ENCODE peak calls at places on chromosomes 11 and 22, in six cellular contexts. S is iPS DF 6.9, G is tibial nerve, N is heart left ventricle, D is AG08395, P is amygdala. Y is an unnamed sample.
A peak's percentile ranks its signal among the peaks of the same experiment; 100 is the strongest.

GRCh38 chr11:61149624-61150615 is 11.3 kb downstream of the VPS37C start:
- DNase-seq in S (no peak), G (no peak), N (no peak), D (no peak), P (no peak), Y (no peak)

GRCh38 chr11:30586251-30587144 is at the start of gene MPPED2:
- DNase-seq in S (no peak), G (no peak), N (peak; percentile 53), D (peak; percentile 55), P (no peak), Y (peak; percentile 45)

GRCh38 chr22:31508536-31508935 is 12.2 kb downstream of the SFI1 start:
- DNase-seq in S (no peak), G (no peak), N (no peak), D (no peak), P (no peak), Y (no peak)

GRCh38 chr11:120662071-120662611 is 150.6 kb downstream of the GRIK4 start:
- DNase-seq in S (no peak), G (no peak), N (no peak), D (no peak), P (no peak), Y (no peak)

GRCh38 chr11:17375547-17375946 is 12.9 kb downstream of the KCNJ11 start:
- DNase-seq in S (no peak), G (no peak), N (no peak), D (no peak), P (no peak), Y (no peak)

GRCh38 chr11:122167100-122167499 is 51.1 kb upstream of the BLID start:
- DNase-seq in S (no peak), G (no peak), N (no peak), D (peak; percentile 60), P (no peak), Y (no peak)

GRCh38 chr11:87819141-87819540 is 356.1 kb downstream of the RAB38 start:
- DNase-seq in S (no peak), G (no peak), N (no peak), D (peak; percentile 25), P (no peak), Y (no peak)

GRCh38 chr11:2390871-2391662 is 9.5 kb upstream of the TSSC4 start:
- DNase-seq in S (no peak), G (no peak), N (no peak), D (peak; percentile 91), P (no peak), Y (no peak)

GRCh38 chr22:39318507-39319283 is 728 bp downstream of the RPL3 start:
- DNase-seq in S (no peak), G (peak; percentile 38), N (no peak), D (no peak), P (no peak), Y (no peak)

GRCh38 chr11:65524747-65525658 is at the start of gene SCYL1:
- DNase-seq in S (no peak), G (peak; percentile 68), N (peak; percentile 88), D (peak; percentile 96), P (peak; percentile 86), Y (peak; percentile 84)

GRCh38 chr22:50507991-50508884 is at the start of gene NCAPH2:
- DNase-seq in S (peak; percentile 93), G (peak; percentile 92), N (peak; percentile 97), D (peak; percentile 100), P (peak; percentile 99), Y (peak; percentile 95)

GRCh38 chr11:83971063-83971462 is 684.9 kb upstream of the CCDC90B start:
- DNase-seq in S (no peak), G (no peak), N (no peak), D (no peak), P (peak; percentile 1), Y (no peak)

GRCh38 chr11:62622476-62622875 is 690 bp upstream of the B3GAT3 start:
- DNase-seq in S (no peak), G (no peak), N (no peak), D (no peak), P (no peak), Y (no peak)

GRCh38 chr11:88420165-88420781 is 82.7 kb upstream of the CTSC start:
- DNase-seq in S (no peak), G (peak; percentile 33), N (peak; percentile 23), D (peak; percentile 80), P (no peak), Y (no peak)

GRCh38 chr11:112113539-112114457 is 27.1 kb downstream of the SDHD start:
- DNase-seq in S (peak; percentile 11), G (no peak), N (no peak), D (peak; percentile 72), P (no peak), Y (peak; percentile 10)

GRCh38 chr11:108669711-108670110 is 4.8 kb downstream of the DDX10 start:
- DNase-seq in S (no peak), G (no peak), N (no peak), D (no peak), P (no peak), Y (no peak)

GRCh38 chr22:44576311-44577260 is 78.6 kb upstream of the RTL6 start:
- DNase-seq in S (no peak), G (no peak), N (no peak), D (no peak), P (no peak), Y (no peak)

GRCh38 chr11:83042966-83043711 is 28.6 kb downstream of the RAB30 start:
- DNase-seq in S (no peak), G (no peak), N (no peak), D (no peak), P (no peak), Y (no peak)

GRCh38 chr11:91248199-91248807 is 976.3 kb upstream of the FAT3 start:
- DNase-seq in S (no peak), G (peak; percentile 48), N (no peak), D (no peak), P (no peak), Y (no peak)

GRCh38 chr11:8269636-8270035 is 6.0 kb upstream of the LMO1 start:
- DNase-seq in S (no peak), G (no peak), N (no peak), D (no peak), P (no peak), Y (no peak)

GRCh38 chr22:43592470-43592869 is 180.7 kb downstream of the MPPED1 start:
- DNase-seq in S (peak; percentile 22), G (no peak), N (no peak), D (no peak), P (no peak), Y (no peak)

GRCh38 chr11:134014502-134014901 is 54.4 kb upstream of the JAM3 start:
- DNase-seq in S (no peak), G (no peak), N (peak; percentile 40), D (peak; percentile 22), P (no peak), Y (no peak)

GRCh38 chr11:44333271-44334218 is 23.6 kb upstream of the ALX4 start:
- DNase-seq in S (no peak), G (no peak), N (no peak), D (no peak), P (no peak), Y (no peak)

GRCh38 chr11:30346068-30346688 is 23.3 kb downstream of the ARL14EP start:
- DNase-seq in S (no peak), G (peak; percentile 16), N (no peak), D (peak; percentile 47), P (no peak), Y (peak; percentile 47)

GRCh38 chr11:83612891-83613766 is 327.0 kb upstream of the CCDC90B start:
- DNase-seq in S (peak; percentile 25), G (no peak), N (no peak), D (no peak), P (no peak), Y (no peak)